ENCODE peak calls at places on chromosomes 12 and 14, in nine cellular contexts. I, H, S, G, L, P, B, K and M are unnamed samples.
A peak's percentile ranks its signal among the peaks of the same experiment; 100 is the strongest.

GRCh38 chr12:107329569-107330324 is 236.4 kb upstream of the CRY1 start:
- DNase-seq in I (no peak), H (no peak), S (no peak), G (no peak), L (no peak), P (peak; percentile 95), B (no peak), K (no peak), M (no peak)

GRCh38 chr14:105489607-105490317 is 1.3 kb upstream of the TEDC1 start:
- DNase-seq in I (peak; percentile 86), H (peak; percentile 88), S (peak; percentile 92), G (peak; percentile 56), L (peak; percentile 88), P (peak; percentile 84), B (peak; percentile 85), K (peak; percentile 92), M (peak; percentile 78)

GRCh38 chr12:6700646-6701051 is at the start of gene PIANP:
- DNase-seq in I (peak; percentile 59), H (peak; percentile 49), S (peak; percentile 24), G (peak; percentile 12), L (peak; percentile 21), P (no peak), B (peak; percentile 46), K (peak; percentile 34), M (no peak)

GRCh38 chr12:6534158-6534913 is at the start of gene GAPDH:
- DNase-seq in I (peak; percentile 97), H (peak; percentile 98), S (peak; percentile 98), G (peak; percentile 99), L (peak; percentile 98), P (peak; percentile 89), B (peak; percentile 81), K (peak; percentile 97), M (peak; percentile 98)

GRCh38 chr12:120314220-120314619 is 12.1 kb downstream of the SIRT4 start:
- DNase-seq in I (peak; percentile 80), H (no peak), S (no peak), G (no peak), L (no peak), P (no peak), B (no peak), K (peak; percentile 70), M (no peak)

GRCh38 chr12:120109570-120110267 is 6.8 kb downstream of the RAB35 start:
- DNase-seq in I (no peak), H (no peak), S (no peak), G (no peak), L (no peak), P (no peak), B (no peak), K (peak; percentile 73), M (no peak)

GRCh38 chr12:31752450-31752849 is 23.6 kb upstream of the AMN1 start:
- DNase-seq in I (no peak), H (no peak), S (no peak), G (no peak), L (no peak), P (no peak), B (no peak), K (peak; percentile 38), M (no peak)

GRCh38 chr12:12983420-12984035 is 16.5 kb downstream of the HEBP1 start:
- DNase-seq in I (no peak), H (peak; percentile 64), S (peak; percentile 50), G (no peak), L (peak; percentile 83), P (peak; percentile 55), B (no peak), K (no peak), M (peak; percentile 14)

GRCh38 chr14:92783813-92784431 is 10.2 kb upstream of the GOLGA5 start:
- DNase-seq in I (no peak), H (peak; percentile 40), S (peak; percentile 78), G (no peak), L (peak; percentile 47), P (peak; percentile 69), B (peak; percentile 28), K (no peak), M (peak; percentile 36)

GRCh38 chr12:116160883-116161458 is 116.5 kb downstream of the MED13L start:
- DNase-seq in I (no peak), H (no peak), S (no peak), G (no peak), L (no peak), P (no peak), B (no peak), K (no peak), M (no peak)

GRCh38 chr12:6538420-6539275 is 4.3 kb downstream of the GAPDH start:
- DNase-seq in I (peak; percentile 74), H (no peak), S (no peak), G (no peak), L (no peak), P (peak; percentile 59), B (no peak), K (peak; percentile 71), M (no peak)